ENCODE peak calls at places on chromosomes 7 and 10, in eight cellular contexts. One of them, this sample, is unnamed.

GRCh38 chr10:17708806-17709205 is 43.2 kb upstream of the TMEM236 start:
- DNase-seq in fibroblast of lung: no peak
- DNase-seq in breast epithelium: no peak
- DNase-seq in GM23338: no peak
- DNase-seq in ascending aorta: no peak
- DNase-seq in cardiac muscle cell: no peak
- DNase-seq in DND-41: no peak
- DNase-seq in HCT116: no peak
- DNase-seq in this sample: no peak

GRCh38 chr7:26265061-26265460 is 26.6 kb upstream of the SNX10 start:
- DNase-seq in breast epithelium: no peak
- DNase-seq in ascending aorta: no peak
- DNase-seq in GM23338: no peak
- DNase-seq in cardiac muscle cell: no peak
- DNase-seq in HCT116: no peak
- DNase-seq in DND-41: no peak
- DNase-seq in fibroblast of lung: no peak
- DNase-seq in this sample: no peak

GRCh38 chr10:113414481-113414990 is 138.3 kb upstream of the HABP2 start:
- DNase-seq in breast epithelium: no peak
- DNase-seq in DND-41: no peak
- DNase-seq in cardiac muscle cell: no peak
- DNase-seq in ascending aorta: no peak
- DNase-seq in GM23338: no peak
- DNase-seq in fibroblast of lung: no peak
- DNase-seq in HCT116: no peak
- DNase-seq in this sample: no peak

GRCh38 chr10:52115823-52116222 is 198.3 kb upstream of the DKK1 start:
- DNase-seq in cardiac muscle cell: no peak
- DNase-seq in HCT116: no peak
- DNase-seq in breast epithelium: no peak
- DNase-seq in GM23338: no peak
- DNase-seq in fibroblast of lung: peak; percentile 17
- DNase-seq in DND-41: no peak
- DNase-seq in ascending aorta: no peak
- DNase-seq in this sample: no peak

GRCh38 chr10:108238261-108238660 is 1073.8 kb upstream of the SORCS1 start:
- DNase-seq in GM23338: no peak
- DNase-seq in cardiac muscle cell: no peak
- DNase-seq in DND-41: no peak
- DNase-seq in fibroblast of lung: no peak
- DNase-seq in breast epithelium: no peak
- DNase-seq in HCT116: no peak
- DNase-seq in ascending aorta: no peak
- DNase-seq in this sample: no peak

GRCh38 chr7:124688991-124689390 is 76.6 kb downstream of the GPR37 start:
- DNase-seq in ascending aorta: no peak
- DNase-seq in GM23338: no peak
- DNase-seq in cardiac muscle cell: no peak
- DNase-seq in HCT116: no peak
- DNase-seq in breast epithelium: no peak
- DNase-seq in fibroblast of lung: peak; percentile 81
- DNase-seq in DND-41: no peak
- DNase-seq in this sample: no peak

GRCh38 chr10:26555719-26556368 is 117.7 kb downstream of the APBB1IP start:
- DNase-seq in cardiac muscle cell: peak; percentile 91
- DNase-seq in ascending aorta: no peak
- DNase-seq in GM23338: no peak
- DNase-seq in breast epithelium: no peak
- DNase-seq in DND-41: no peak
- DNase-seq in fibroblast of lung: peak; percentile 68
- DNase-seq in HCT116: no peak
- DNase-seq in this sample: no peak

GRCh38 chr10:92832121-92832520 is 16.2 kb upstream of the EXOC6 start:
- DNase-seq in ascending aorta: no peak
- DNase-seq in GM23338: no peak
- DNase-seq in cardiac muscle cell: no peak
- DNase-seq in HCT116: no peak
- DNase-seq in breast epithelium: no peak
- DNase-seq in DND-41: no peak
- DNase-seq in fibroblast of lung: no peak
- DNase-seq in this sample: no peak

GRCh38 chr7:105024734-105025133 is 10.7 kb downstream of the KMT2E start:
- DNase-seq in breast epithelium: no peak
- DNase-seq in DND-41: no peak
- DNase-seq in ascending aorta: no peak
- DNase-seq in fibroblast of lung: peak; percentile 83
- DNase-seq in GM23338: no peak
- DNase-seq in cardiac muscle cell: peak; percentile 44
- DNase-seq in HCT116: no peak
- DNase-seq in this sample: no peak

GRCh38 chr7:45086348-45087065 is 2.3 kb downstream of the NACAD start:
- DNase-seq in DND-41: no peak
- DNase-seq in cardiac muscle cell: no peak
- DNase-seq in fibroblast of lung: no peak
- DNase-seq in breast epithelium: no peak
- DNase-seq in GM23338: no peak
- DNase-seq in ascending aorta: no peak
- DNase-seq in HCT116: no peak
- DNase-seq in this sample: no peak

GRCh38 chr7:27185013-27185707 is at the start of gene HOXA11:
- DNase-seq in GM23338: no peak
- DNase-seq in fibroblast of lung: no peak
- DNase-seq in ascending aorta: no peak
- DNase-seq in breast epithelium: peak; percentile 43
- DNase-seq in cardiac muscle cell: no peak
- DNase-seq in HCT116: no peak
- DNase-seq in DND-41: no peak
- DNase-seq in this sample: no peak

GRCh38 chr7:108103566-108104298 is 26.4 kb downstream of the LAMB4 start:
- DNase-seq in GM23338: no peak
- DNase-seq in DND-41: no peak
- DNase-seq in HCT116: no peak
- DNase-seq in ascending aorta: no peak
- DNase-seq in cardiac muscle cell: peak; percentile 77
- DNase-seq in fibroblast of lung: no peak
- DNase-seq in breast epithelium: no peak
- DNase-seq in this sample: no peak

GRCh38 chr10:52617346-52617745 is 155.2 kb downstream of the MBL2 start:
- DNase-seq in breast epithelium: no peak
- DNase-seq in DND-41: no peak
- DNase-seq in HCT116: no peak
- DNase-seq in cardiac muscle cell: no peak
- DNase-seq in fibroblast of lung: no peak
- DNase-seq in GM23338: no peak
- DNase-seq in ascending aorta: no peak
- DNase-seq in this sample: no peak

GRCh38 chr10:60967260-60967659 is 23.3 kb upstream of the RHOBTB1 start:
- DNase-seq in fibroblast of lung: no peak
- DNase-seq in cardiac muscle cell: no peak
- DNase-seq in ascending aorta: no peak
- DNase-seq in breast epithelium: no peak
- DNase-seq in GM23338: no peak
- DNase-seq in HCT116: no peak
- DNase-seq in DND-41: no peak
- DNase-seq in this sample: no peak

GRCh38 chr10:127194598-127194997 is 1.8 kb downstream of the INSYN2A start:
- DNase-seq in breast epithelium: no peak
- DNase-seq in DND-41: no peak
- DNase-seq in cardiac muscle cell: no peak
- DNase-seq in HCT116: no peak
- DNase-seq in fibroblast of lung: no peak
- DNase-seq in GM23338: no peak
- DNase-seq in ascending aorta: no peak
- DNase-seq in this sample: no peak

GRCh38 chr10:127195041-127195506 is 1.3 kb downstream of the INSYN2A start:
- DNase-seq in DND-41: no peak
- DNase-seq in GM23338: peak; percentile 52
- DNase-seq in cardiac muscle cell: peak; percentile 7
- DNase-seq in breast epithelium: no peak
- DNase-seq in ascending aorta: no peak
- DNase-seq in HCT116: no peak
- DNase-seq in fibroblast of lung: peak; percentile 31
- DNase-seq in this sample: no peak

GRCh38 chr10:127196955-127197432 is 603 bp upstream of the INSYN2A start:
- DNase-seq in cardiac muscle cell: no peak
- DNase-seq in HCT116: no peak
- DNase-seq in DND-41: no peak
- DNase-seq in ascending aorta: no peak
- DNase-seq in fibroblast of lung: no peak
- DNase-seq in breast epithelium: no peak
- DNase-seq in GM23338: no peak
- DNase-seq in this sample: no peak

GRCh38 chr10:127195571-127196226 is 692 bp downstream of the INSYN2A start:
- DNase-seq in cardiac muscle cell: peak; percentile 31
- DNase-seq in breast epithelium: no peak
- DNase-seq in ascending aorta: no peak
- DNase-seq in fibroblast of lung: peak; percentile 41
- DNase-seq in DND-41: no peak
- DNase-seq in HCT116: no peak
- DNase-seq in GM23338: peak; percentile 58
- DNase-seq in this sample: no peak

DNA sequence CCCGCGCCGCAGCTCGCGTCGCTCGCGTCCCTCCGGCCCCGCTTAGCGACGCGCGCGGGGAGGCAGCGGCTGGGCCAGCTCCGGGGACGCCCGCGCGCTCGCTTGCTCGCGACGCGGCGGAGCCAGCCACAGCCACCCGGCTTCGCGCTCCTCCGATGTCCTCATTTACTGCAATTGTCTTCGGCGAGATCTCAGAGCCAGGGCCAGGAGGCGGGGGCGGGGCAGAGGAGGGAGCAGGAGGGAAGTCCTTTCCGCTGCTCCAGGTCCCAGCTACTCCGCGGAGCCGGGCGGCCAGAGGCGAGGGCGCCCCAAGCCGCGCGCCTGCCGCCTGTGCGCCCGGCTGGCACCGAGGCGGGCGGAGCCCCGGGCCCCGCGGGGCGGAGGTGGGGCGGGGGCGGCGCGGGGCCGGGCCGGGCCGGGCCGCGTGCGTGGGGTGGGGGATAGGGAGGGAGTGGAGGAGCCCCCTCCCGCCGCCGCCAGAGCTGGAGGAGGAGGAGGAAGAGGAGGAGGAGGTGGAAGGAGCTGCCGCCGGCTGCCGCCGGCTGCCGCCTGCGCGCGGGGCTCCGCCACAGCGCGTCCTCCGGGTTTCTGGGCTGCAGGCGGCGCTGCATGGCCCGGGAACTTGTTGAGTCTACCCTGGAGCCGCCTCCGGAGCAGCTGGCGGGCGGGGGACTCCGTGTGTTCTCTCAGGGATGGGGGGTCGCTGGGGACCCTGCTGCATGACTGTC is at the start of gene INSYN2A:
- DNase-seq in GM23338: peak; percentile 82
- DNase-seq in fibroblast of lung: peak; percentile 65
- DNase-seq in breast epithelium: peak; percentile 56
- DNase-seq in ascending aorta: no peak
- DNase-seq in HCT116: no peak
- DNase-seq in DND-41: no peak
- DNase-seq in cardiac muscle cell: peak; percentile 65
- DNase-seq in this sample: no peak
- H3K4me3 ChIP-seq in GM23338: peak within 1 kb of the TSS; percentile 67
- H3K4me3 ChIP-seq in fibroblast of lung: peak within 1 kb of the TSS; percentile 52
- H3K4me3 ChIP-seq in breast epithelium: peak within 1 kb of the TSS; percentile 40
- H3K4me3 ChIP-seq in ascending aorta: peak within 1 kb of the TSS; percentile 67
- H3K4me3 ChIP-seq in HCT116: no peak within 1 kb of the TSS
- H3K4me3 ChIP-seq in DND-41: no peak within 1 kb of the TSS
- H3K4me3 ChIP-seq in cardiac muscle cell: peak within 1 kb of the TSS; percentile 38
- H3K4me3 ChIP-seq in this sample: no peak within 1 kb of the TSS

GRCh38 chr7:48083114-48083830 is 5.8 kb upstream of the UPP1 start:
- DNase-seq in fibroblast of lung: peak; percentile 86
- DNase-seq in HCT116: no peak
- DNase-seq in cardiac muscle cell: peak; percentile 82
- DNase-seq in breast epithelium: no peak
- DNase-seq in GM23338: no peak
- DNase-seq in ascending aorta: no peak
- DNase-seq in DND-41: no peak
- DNase-seq in this sample: no peak

GRCh38 chr7:48084727-48085432 is 4.2 kb upstream of the UPP1 start:
- DNase-seq in fibroblast of lung: peak; percentile 99
- DNase-seq in GM23338: no peak
- DNase-seq in HCT116: peak; percentile 87
- DNase-seq in cardiac muscle cell: peak; percentile 99
- DNase-seq in breast epithelium: no peak
- DNase-seq in ascending aorta: peak; percentile 76
- DNase-seq in DND-41: peak; percentile 40
- DNase-seq in this sample: no peak

GRCh38 chr7:48085942-48086341 is 3.1 kb upstream of the UPP1 start:
- DNase-seq in DND-41: no peak
- DNase-seq in breast epithelium: no peak
- DNase-seq in fibroblast of lung: no peak
- DNase-seq in GM23338: no peak
- DNase-seq in HCT116: no peak
- DNase-seq in ascending aorta: no peak
- DNase-seq in cardiac muscle cell: no peak
- DNase-seq in this sample: no peak

GRCh38 chr7:48087349-48087748 is 1.7 kb upstream of the UPP1 start:
- DNase-seq in DND-41: no peak
- DNase-seq in ascending aorta: no peak
- DNase-seq in breast epithelium: no peak
- DNase-seq in cardiac muscle cell: peak; percentile 78
- DNase-seq in HCT116: no peak
- DNase-seq in fibroblast of lung: peak; percentile 88
- DNase-seq in GM23338: peak; percentile 24
- DNase-seq in this sample: peak; percentile 19

GRCh38 chr7:48085433-48085791 is 3.7 kb upstream of the UPP1 start:
- DNase-seq in GM23338: no peak
- DNase-seq in cardiac muscle cell: no peak
- DNase-seq in breast epithelium: no peak
- DNase-seq in DND-41: no peak
- DNase-seq in HCT116: no peak
- DNase-seq in ascending aorta: no peak
- DNase-seq in fibroblast of lung: peak; percentile 24
- DNase-seq in this sample: no peak
- H3K4me1 ChIP-seq in GM23338: peaks cover 21% of the 10 kb centered on the region
- H3K4me1 ChIP-seq in cardiac muscle cell: no peaks in the 10 kb centered on the region
- H3K4me1 ChIP-seq in breast epithelium: no peaks in the 10 kb centered on the region
- H3K4me1 ChIP-seq in DND-41: no peaks in the 10 kb centered on the region
- H3K4me1 ChIP-seq in HCT116: peaks cover 79% of the 10 kb centered on the region
- H3K4me1 ChIP-seq in ascending aorta: peaks cover 11% of the 10 kb centered on the region
- H3K4me1 ChIP-seq in fibroblast of lung: peaks cover 28% of the 10 kb centered on the region
- H3K4me1 ChIP-seq in this sample: peaks cover 64% of the 10 kb centered on the region

DNA sequence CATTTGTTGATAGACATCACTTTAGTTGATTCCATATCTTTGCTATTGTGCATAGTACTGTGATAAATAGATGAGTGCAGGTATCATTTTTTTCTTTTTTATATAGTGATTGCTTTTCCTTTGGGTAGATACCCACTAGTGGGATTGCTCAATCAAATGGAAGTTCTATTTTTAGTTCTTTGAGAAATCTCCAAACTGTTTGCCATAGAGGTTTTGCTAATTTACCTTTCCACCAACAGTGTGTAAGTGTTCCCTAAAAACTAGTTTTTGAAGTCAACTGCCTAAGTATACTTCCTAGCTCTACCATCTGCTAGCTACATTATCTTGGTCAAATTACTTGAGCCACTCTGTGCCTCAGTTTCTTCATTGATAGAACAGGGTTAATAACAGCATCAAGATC is 31.5 kb upstream of the RSBN1L start:
- DNase-seq in fibroblast of lung: no peak
- DNase-seq in DND-41: no peak
- DNase-seq in ascending aorta: no peak
- DNase-seq in GM23338: no peak
- DNase-seq in HCT116: no peak
- DNase-seq in breast epithelium: no peak
- DNase-seq in cardiac muscle cell: no peak
- DNase-seq in this sample: no peak
- H3K27ac ChIP-seq in fibroblast of lung: no peak overlapping the region
- H3K27ac ChIP-seq in DND-41: no peak overlapping the region
- H3K27ac ChIP-seq in ascending aorta: no peak overlapping the region
- H3K27ac ChIP-seq in GM23338: no peak overlapping the region
- H3K27ac ChIP-seq in HCT116: no peak overlapping the region
- H3K27ac ChIP-seq in breast epithelium: no peak overlapping the region
- H3K27ac ChIP-seq in cardiac muscle cell: peak overlapping the region; percentile 16
- H3K27ac ChIP-seq in this sample: no peak overlapping the region

GRCh38 chr7:99380823-99381663 is 6.5 kb downstream of the ARPC1B start:
- DNase-seq in fibroblast of lung: no peak
- DNase-seq in GM23338: no peak
- DNase-seq in DND-41: peak; percentile 90
- DNase-seq in breast epithelium: no peak
- DNase-seq in HCT116: no peak
- DNase-seq in cardiac muscle cell: peak; percentile 25
- DNase-seq in ascending aorta: no peak
- DNase-seq in this sample: peak; percentile 95
- H3K4me3 ChIP-seq in fibroblast of lung: no peak overlapping the region
- H3K4me3 ChIP-seq in GM23338: no peak overlapping the region
- H3K4me3 ChIP-seq in DND-41: peak overlapping the region; percentile 44
- H3K4me3 ChIP-seq in breast epithelium: no peak overlapping the region
- H3K4me3 ChIP-seq in HCT116: no peak overlapping the region
- H3K4me3 ChIP-seq in cardiac muscle cell: no peak overlapping the region
- H3K4me3 ChIP-seq in ascending aorta: peak overlapping the region; percentile 42
- H3K4me3 ChIP-seq in this sample: peak overlapping the region; percentile 58

This sample was measured in CD8-positive, alpha-beta memory T cell.